ENCODE peak calls at places on chromosomes 2 and 18, in seven cellular contexts. L is stimulated activated CD8-positive, alpha-beta memory T cell treated with anti-CD3 and anti-CD28 coated beads, Interleukin-15, amount 100 ng/mL, for 1 hour; M is NCI-H1930; W is fibroblast of pulmonary artery; P is NCI-H2029; U is activated CD4-positive, alpha-beta T cell treated with anti-CD3 and anti-CD28 coated beads for 4 hours; N is glomerular endothelial cell. S is an unnamed sample.

GRCh38 chr2:46135936-46136335 is 161.3 kb upstream of the EPAS1 start:
- DNase-seq in W (peak), M (no peak), P (no peak), L (no peak), U (no peak), N (no peak), S (no peak)

GRCh38 chr2:74740395-74741075 is 86.5 kb downstream of the SEMA4F start:
- DNase-seq in U (no peak), P (no peak), N (peak), W (peak), M (no peak), L (no peak), S (peak)

GRCh38 chr2:234830853-234831252 is 121.0 kb upstream of the SH3BP4 start:
- DNase-seq in U (no peak), N (no peak), M (no peak), P (no peak), L (no peak), W (no peak), S (no peak)

GRCh38 chr2:181780159-181781081 is 100.1 kb upstream of the NEUROD1 start:
- DNase-seq in U (no peak), M (no peak), L (no peak), W (peak), P (no peak), N (no peak), S (no peak)

GRCh38 chr2:176729706-176730569 is 460.7 kb downstream of the MTX2 start:
- DNase-seq in P (peak), W (peak), N (peak), U (no peak), M (no peak), L (no peak), S (no peak)

GRCh38 chr2:235745597-235745996 is 251.8 kb downstream of the AGAP1 start:
- DNase-seq in N (no peak), P (no peak), U (no peak), L (no peak), W (no peak), M (no peak), S (no peak)

GRCh38 chr2:11129598-11130449 is 25.4 kb upstream of the SLC66A3 start:
- DNase-seq in L (peak), W (peak), P (peak), U (peak), N (no peak), M (peak), S (no peak)

GRCh38 chr18:34258176-34258575 is 33.5 kb upstream of the NOL4 start:
- DNase-seq in P (no peak), W (no peak), U (no peak), N (no peak), L (no peak), M (no peak), S (no peak)

GRCh38 chr2:236876642-236877041 is 209.0 kb upstream of the COPS8 start:
- DNase-seq in M (peak), U (no peak), L (no peak), W (no peak), P (peak), N (no peak), S (no peak)

GRCh38 chr2:238127165-238128060 is 11.1 kb upstream of the KLHL30 start:
- DNase-seq in M (no peak), U (no peak), W (peak), L (no peak), P (no peak), N (no peak), S (no peak)

GRCh38 chr2:171986778-171987177 is 13.0 kb upstream of the METAP1D start:
- DNase-seq in M (no peak), U (no peak), P (no peak), N (no peak), L (no peak), W (no peak), S (no peak)

GRCh38 chr2:229553091-229553490 is 161.3 kb downstream of the DNER start:
- DNase-seq in P (no peak), N (no peak), U (no peak), M (no peak), W (peak), L (no peak), S (no peak)

GRCh38 chr2:118061135-118061955 is 26.9 kb upstream of the INSIG2 start:
- DNase-seq in W (peak), N (no peak), M (peak), U (no peak), P (no peak), L (no peak), S (peak)

GRCh38 chr2:108215794-108216211 is 24.0 kb upstream of the SULT1C3 start:
- DNase-seq in N (no peak), M (no peak), U (no peak), P (peak), W (peak), L (no peak), S (no peak)

GRCh38 chr2:166917433-166917832 is 29.2 kb downstream of the XIRP2 start:
- DNase-seq in P (no peak), W (peak), L (no peak), U (no peak), M (no peak), N (no peak), S (no peak)

GRCh38 chr2:27249891-27250651 is 12.8 kb downstream of the SLC30A3 start:
- DNase-seq in M (peak), U (peak), P (no peak), L (peak), N (no peak), W (peak), S (no peak)

GRCh38 chr2:40734797-40735196 is 282.9 kb upstream of the SLC8A1 start:
- DNase-seq in W (peak), N (no peak), L (no peak), P (no peak), U (no peak), M (no peak), S (no peak)

GRCh38 chr18:77911973-77912372 is 662.3 kb downstream of the GALR1 start:
- DNase-seq in P (no peak), U (no peak), M (no peak), W (no peak), N (no peak), L (no peak), S (no peak)

GRCh38 chr2:117832905-117833613 is 18.6 kb downstream of the DDX18 start:
- DNase-seq in P (no peak), N (no peak), U (no peak), L (no peak), W (peak), M (no peak), S (no peak)